ENCODE peak calls at places on chromosome 4, in four cellular contexts. One of them, this sample, is unnamed.

GRCh38 chr4:83150563-83151330 is 36.2 kb upstream of the PLAC8 start:
- DNase-seq in gastrocnemius medialis: no peak
- DNase-seq in stimulated activated CD4-positive, alpha-beta T cell treated with anti-CD3 and anti-CD28 coated beads, Interleukin-1b, Interleukin-23, amount 100 ng/mL, for 1 hour: no peak
- DNase-seq in tibial nerve: no peak
- DNase-seq in this sample: no peak

GRCh38 chr4:170388255-170388654 is 298.5 kb upstream of the AADAT start:
- DNase-seq in gastrocnemius medialis: no peak
- DNase-seq in stimulated activated CD4-positive, alpha-beta T cell treated with anti-CD3 and anti-CD28 coated beads, Interleukin-1b, Interleukin-23, amount 100 ng/mL, for 1 hour: no peak
- DNase-seq in tibial nerve: no peak
- DNase-seq in this sample: no peak

GRCh38 chr4:179417357-179417756 is 1975.1 kb upstream of the AGA start:
- DNase-seq in gastrocnemius medialis: no peak
- DNase-seq in stimulated activated CD4-positive, alpha-beta T cell treated with anti-CD3 and anti-CD28 coated beads, Interleukin-1b, Interleukin-23, amount 100 ng/mL, for 1 hour: no peak
- DNase-seq in tibial nerve: no peak
- DNase-seq in this sample: no peak

GRCh38 chr4:85166318-85166717 is 199.8 kb upstream of the WDFY3 start:
- DNase-seq in gastrocnemius medialis: no peak
- DNase-seq in stimulated activated CD4-positive, alpha-beta T cell treated with anti-CD3 and anti-CD28 coated beads, Interleukin-1b, Interleukin-23, amount 100 ng/mL, for 1 hour: no peak
- DNase-seq in tibial nerve: no peak
- DNase-seq in this sample: no peak

GRCh38 chr4:6701371-6701770 is 7.7 kb downstream of the S100P start:
- DNase-seq in gastrocnemius medialis: no peak
- DNase-seq in stimulated activated CD4-positive, alpha-beta T cell treated with anti-CD3 and anti-CD28 coated beads, Interleukin-1b, Interleukin-23, amount 100 ng/mL, for 1 hour: no peak
- DNase-seq in tibial nerve: no peak
- DNase-seq in this sample: no peak

GRCh38 chr4:64479338-64479737 is 70.1 kb upstream of the TECRL start:
- DNase-seq in gastrocnemius medialis: no peak
- DNase-seq in stimulated activated CD4-positive, alpha-beta T cell treated with anti-CD3 and anti-CD28 coated beads, Interleukin-1b, Interleukin-23, amount 100 ng/mL, for 1 hour: no peak
- DNase-seq in tibial nerve: no peak
- DNase-seq in this sample: no peak

GRCh38 chr4:32189130-32189529 is 1469.0 kb downstream of the PCDH7 start:
- DNase-seq in gastrocnemius medialis: no peak
- DNase-seq in stimulated activated CD4-positive, alpha-beta T cell treated with anti-CD3 and anti-CD28 coated beads, Interleukin-1b, Interleukin-23, amount 100 ng/mL, for 1 hour: no peak
- DNase-seq in tibial nerve: no peak
- DNase-seq in this sample: no peak

GRCh38 chr4:7811536-7812190 is 128.0 kb downstream of the AFAP1 start:
- DNase-seq in gastrocnemius medialis: no peak
- DNase-seq in stimulated activated CD4-positive, alpha-beta T cell treated with anti-CD3 and anti-CD28 coated beads, Interleukin-1b, Interleukin-23, amount 100 ng/mL, for 1 hour: no peak
- DNase-seq in tibial nerve: peak; percentile 50
- DNase-seq in this sample: no peak

GRCh38 chr4:165537028-165537648 is 158.3 kb downstream of the CPE start:
- DNase-seq in gastrocnemius medialis: no peak
- DNase-seq in stimulated activated CD4-positive, alpha-beta T cell treated with anti-CD3 and anti-CD28 coated beads, Interleukin-1b, Interleukin-23, amount 100 ng/mL, for 1 hour: no peak
- DNase-seq in tibial nerve: peak; percentile 16
- DNase-seq in this sample: no peak

GRCh38 chr4:186020793-186021407 is 48.1 kb upstream of the TLR3 start:
- DNase-seq in gastrocnemius medialis: no peak
- DNase-seq in stimulated activated CD4-positive, alpha-beta T cell treated with anti-CD3 and anti-CD28 coated beads, Interleukin-1b, Interleukin-23, amount 100 ng/mL, for 1 hour: no peak
- DNase-seq in tibial nerve: no peak
- DNase-seq in this sample: no peak

GRCh38 chr4:11618666-11619282 is 190.1 kb upstream of the HS3ST1 start:
- DNase-seq in gastrocnemius medialis: no peak
- DNase-seq in stimulated activated CD4-positive, alpha-beta T cell treated with anti-CD3 and anti-CD28 coated beads, Interleukin-1b, Interleukin-23, amount 100 ng/mL, for 1 hour: no peak
- DNase-seq in tibial nerve: no peak
- DNase-seq in this sample: no peak

GRCh38 chr4:169770411-169770810 is 12.7 kb upstream of the HPF1 start:
- DNase-seq in gastrocnemius medialis: no peak
- DNase-seq in stimulated activated CD4-positive, alpha-beta T cell treated with anti-CD3 and anti-CD28 coated beads, Interleukin-1b, Interleukin-23, amount 100 ng/mL, for 1 hour: no peak
- DNase-seq in tibial nerve: no peak
- DNase-seq in this sample: no peak

This sample was measured in activated CD8-positive, alpha-beta memory T cell treated with anti-CD3 and anti-CD28 coated beads for 1 hour.